ENCODE peak calls at places on chromosomes 4 and X, in five cellular contexts. One of them, this sample, is unnamed.

GRCh38 chr4:8181844-8182243 is 17.2 kb upstream of the SH3TC1 start:
- DNase-seq in activated T-helper 1 cell treated with anti-CD3 and anti-CD28 coated beads, Interleukin-2, amount 50 U/mL, for 16 hours: no peak
- DNase-seq in non-pigmented ciliary epithelial cell: no peak
- DNase-seq in small intestine: peak
- DNase-seq in left ventricle myocardium inferior: peak
- DNase-seq in this sample: no peak

GRCh38 chr4:112735474-112735951 is 98.6 kb downstream of the LARP7 start:
- DNase-seq in activated T-helper 1 cell treated with anti-CD3 and anti-CD28 coated beads, Interleukin-2, amount 50 U/mL, for 16 hours: no peak
- DNase-seq in non-pigmented ciliary epithelial cell: no peak
- DNase-seq in small intestine: no peak
- DNase-seq in left ventricle myocardium inferior: no peak
- DNase-seq in this sample: no peak

GRCh38 chrX:16664059-16664458 is 14.1 kb downstream of the S100G start:
- DNase-seq in activated T-helper 1 cell treated with anti-CD3 and anti-CD28 coated beads, Interleukin-2, amount 50 U/mL, for 16 hours: no peak
- DNase-seq in non-pigmented ciliary epithelial cell: no peak
- DNase-seq in small intestine: no peak
- DNase-seq in left ventricle myocardium inferior: no peak
- DNase-seq in this sample: no peak

GRCh38 chr4:128821151-128821550 is 11.7 kb downstream of the JADE1 start:
- DNase-seq in activated T-helper 1 cell treated with anti-CD3 and anti-CD28 coated beads, Interleukin-2, amount 50 U/mL, for 16 hours: no peak
- DNase-seq in non-pigmented ciliary epithelial cell: no peak
- DNase-seq in small intestine: no peak
- DNase-seq in left ventricle myocardium inferior: no peak
- DNase-seq in this sample: no peak

GRCh38 chrX:105424729-105425128 is 204.2 kb upstream of the TEX13A start:
- DNase-seq in activated T-helper 1 cell treated with anti-CD3 and anti-CD28 coated beads, Interleukin-2, amount 50 U/mL, for 16 hours: no peak
- DNase-seq in non-pigmented ciliary epithelial cell: no peak
- DNase-seq in small intestine: no peak
- DNase-seq in left ventricle myocardium inferior: no peak
- DNase-seq in this sample: no peak

GRCh38 chrX:134935286-134935685 is 55.5 kb upstream of the SMIM10 start:
- DNase-seq in activated T-helper 1 cell treated with anti-CD3 and anti-CD28 coated beads, Interleukin-2, amount 50 U/mL, for 16 hours: no peak
- DNase-seq in non-pigmented ciliary epithelial cell: no peak
- DNase-seq in small intestine: no peak
- DNase-seq in left ventricle myocardium inferior: no peak
- DNase-seq in this sample: no peak

GRCh38 chr4:8135666-8136065 is 22.9 kb downstream of the ABLIM2 start:
- DNase-seq in activated T-helper 1 cell treated with anti-CD3 and anti-CD28 coated beads, Interleukin-2, amount 50 U/mL, for 16 hours: no peak
- DNase-seq in non-pigmented ciliary epithelial cell: no peak
- DNase-seq in small intestine: no peak
- DNase-seq in left ventricle myocardium inferior: peak
- DNase-seq in this sample: no peak

GRCh38 chr4:106329027-106329618 is 12.8 kb downstream of the AIMP1 start:
- DNase-seq in activated T-helper 1 cell treated with anti-CD3 and anti-CD28 coated beads, Interleukin-2, amount 50 U/mL, for 16 hours: no peak
- DNase-seq in non-pigmented ciliary epithelial cell: no peak
- DNase-seq in small intestine: peak
- DNase-seq in left ventricle myocardium inferior: no peak
- DNase-seq in this sample: no peak

GRCh38 chr4:173218411-173219125 is 50.0 kb downstream of the GALNT7 start:
- DNase-seq in activated T-helper 1 cell treated with anti-CD3 and anti-CD28 coated beads, Interleukin-2, amount 50 U/mL, for 16 hours: no peak
- DNase-seq in non-pigmented ciliary epithelial cell: peak
- DNase-seq in small intestine: no peak
- DNase-seq in left ventricle myocardium inferior: no peak
- DNase-seq in this sample: no peak

GRCh38 chrX:68827848-68828562 is 816 bp upstream of the EFNB1 start:
- DNase-seq in activated T-helper 1 cell treated with anti-CD3 and anti-CD28 coated beads, Interleukin-2, amount 50 U/mL, for 16 hours: peak
- DNase-seq in non-pigmented ciliary epithelial cell: peak
- DNase-seq in small intestine: peak
- DNase-seq in left ventricle myocardium inferior: peak
- DNase-seq in this sample: peak

GRCh38 chrX:18574591-18574990 is 97.3 kb downstream of the RS1 start:
- DNase-seq in activated T-helper 1 cell treated with anti-CD3 and anti-CD28 coated beads, Interleukin-2, amount 50 U/mL, for 16 hours: no peak
- DNase-seq in non-pigmented ciliary epithelial cell: peak
- DNase-seq in small intestine: peak
- DNase-seq in left ventricle myocardium inferior: peak
- DNase-seq in this sample: no peak

GRCh38 chr4:156959298-156959702 is 12.3 kb downstream of the PDGFC start:
- DNase-seq in activated T-helper 1 cell treated with anti-CD3 and anti-CD28 coated beads, Interleukin-2, amount 50 U/mL, for 16 hours: no peak
- DNase-seq in non-pigmented ciliary epithelial cell: no peak
- DNase-seq in small intestine: no peak
- DNase-seq in left ventricle myocardium inferior: no peak
- DNase-seq in this sample: no peak

GRCh38 chr4:179353791-179354190 is 1911.6 kb upstream of the AGA start:
- DNase-seq in activated T-helper 1 cell treated with anti-CD3 and anti-CD28 coated beads, Interleukin-2, amount 50 U/mL, for 16 hours: no peak
- DNase-seq in non-pigmented ciliary epithelial cell: no peak
- DNase-seq in small intestine: no peak
- DNase-seq in left ventricle myocardium inferior: no peak
- DNase-seq in this sample: no peak

GRCh38 chr4:147057631-147057980 is 111.9 kb upstream of the TTC29 start:
- DNase-seq in activated T-helper 1 cell treated with anti-CD3 and anti-CD28 coated beads, Interleukin-2, amount 50 U/mL, for 16 hours: no peak
- DNase-seq in non-pigmented ciliary epithelial cell: no peak
- DNase-seq in small intestine: peak
- DNase-seq in left ventricle myocardium inferior: no peak
- DNase-seq in this sample: no peak

GRCh38 chr4:901192-901910 is 30.8 kb downstream of the GAK start:
- DNase-seq in activated T-helper 1 cell treated with anti-CD3 and anti-CD28 coated beads, Interleukin-2, amount 50 U/mL, for 16 hours: no peak
- DNase-seq in non-pigmented ciliary epithelial cell: no peak
- DNase-seq in small intestine: no peak
- DNase-seq in left ventricle myocardium inferior: no peak
- DNase-seq in this sample: no peak

GRCh38 chrX:40102393-40103381 is 4.9 kb upstream of the BCOR start:
- DNase-seq in activated T-helper 1 cell treated with anti-CD3 and anti-CD28 coated beads, Interleukin-2, amount 50 U/mL, for 16 hours: no peak
- DNase-seq in non-pigmented ciliary epithelial cell: no peak
- DNase-seq in small intestine: no peak
- DNase-seq in left ventricle myocardium inferior: no peak
- DNase-seq in this sample: no peak

GRCh38 chr4:16764622-16765021 is 133.8 kb downstream of the LDB2 start:
- DNase-seq in activated T-helper 1 cell treated with anti-CD3 and anti-CD28 coated beads, Interleukin-2, amount 50 U/mL, for 16 hours: no peak
- DNase-seq in non-pigmented ciliary epithelial cell: no peak
- DNase-seq in small intestine: no peak
- DNase-seq in left ventricle myocardium inferior: no peak
- DNase-seq in this sample: no peak

GRCh38 chr4:7261174-7261573 is 68.8 kb downstream of the SORCS2 start:
- DNase-seq in activated T-helper 1 cell treated with anti-CD3 and anti-CD28 coated beads, Interleukin-2, amount 50 U/mL, for 16 hours: no peak
- DNase-seq in non-pigmented ciliary epithelial cell: no peak
- DNase-seq in small intestine: no peak
- DNase-seq in left ventricle myocardium inferior: no peak
- DNase-seq in this sample: no peak

GRCh38 chr4:25107827-25108516 is 52.3 kb downstream of the SEPSECS start:
- DNase-seq in activated T-helper 1 cell treated with anti-CD3 and anti-CD28 coated beads, Interleukin-2, amount 50 U/mL, for 16 hours: no peak
- DNase-seq in non-pigmented ciliary epithelial cell: no peak
- DNase-seq in small intestine: peak
- DNase-seq in left ventricle myocardium inferior: peak
- DNase-seq in this sample: no peak

GRCh38 chr4:161320377-161320776 is 843.4 kb downstream of the FSTL5 start:
- DNase-seq in activated T-helper 1 cell treated with anti-CD3 and anti-CD28 coated beads, Interleukin-2, amount 50 U/mL, for 16 hours: no peak
- DNase-seq in non-pigmented ciliary epithelial cell: no peak
- DNase-seq in small intestine: peak
- DNase-seq in left ventricle myocardium inferior: no peak
- DNase-seq in this sample: no peak

GRCh38 chr4:44086753-44087152 is 361.9 kb downstream of the KCTD8 start:
- DNase-seq in activated T-helper 1 cell treated with anti-CD3 and anti-CD28 coated beads, Interleukin-2, amount 50 U/mL, for 16 hours: no peak
- DNase-seq in non-pigmented ciliary epithelial cell: no peak
- DNase-seq in small intestine: no peak
- DNase-seq in left ventricle myocardium inferior: no peak
- DNase-seq in this sample: no peak

GRCh38 chrX:109822861-109823260 is 89.8 kb upstream of the ACSL4 start:
- DNase-seq in activated T-helper 1 cell treated with anti-CD3 and anti-CD28 coated beads, Interleukin-2, amount 50 U/mL, for 16 hours: no peak
- DNase-seq in non-pigmented ciliary epithelial cell: no peak
- DNase-seq in small intestine: no peak
- DNase-seq in left ventricle myocardium inferior: no peak
- DNase-seq in this sample: no peak

GRCh38 chr4:2793578-2793919 is 664 bp downstream of the SH3BP2 start:
- DNase-seq in activated T-helper 1 cell treated with anti-CD3 and anti-CD28 coated beads, Interleukin-2, amount 50 U/mL, for 16 hours: no peak
- DNase-seq in non-pigmented ciliary epithelial cell: no peak
- DNase-seq in small intestine: peak
- DNase-seq in left ventricle myocardium inferior: peak
- DNase-seq in this sample: peak

This sample was measured in sciatic nerve.